ENCODE peak calls at places on chromosomes 12 and 14, in ten cellular contexts. One of them, this sample, is unnamed.

GRCh38 chr12:52389313-52390207 is 4.1 kb upstream of the KRT84 start:
- DNase-seq in AG09319: no peak
- DNase-seq in pancreas: no peak
- DNase-seq in WERI-Rb-1: no peak
- DNase-seq in heart right ventricle: no peak
- DNase-seq in GM13976: no peak
- DNase-seq in transverse colon: no peak
- DNase-seq in WTC11: no peak
- DNase-seq in fibroblast of pulmonary artery: peak; percentile 21
- DNase-seq in tibial artery: no peak
- DNase-seq in this sample: no peak

GRCh38 chr14:75522224-75522764 is at the start of gene BATF:
- DNase-seq in AG09319: no peak
- DNase-seq in pancreas: no peak
- DNase-seq in WERI-Rb-1: no peak
- DNase-seq in heart right ventricle: no peak
- DNase-seq in GM13976: peak; percentile 78
- DNase-seq in transverse colon: peak; percentile 53
- DNase-seq in WTC11: no peak
- DNase-seq in fibroblast of pulmonary artery: no peak
- DNase-seq in tibial artery: no peak
- DNase-seq in this sample: no peak

GRCh38 chr14:80055226-80055625 is 156.1 kb downstream of the DIO2 start:
- DNase-seq in AG09319: no peak
- DNase-seq in pancreas: no peak
- DNase-seq in WERI-Rb-1: no peak
- DNase-seq in heart right ventricle: no peak
- DNase-seq in GM13976: no peak
- DNase-seq in transverse colon: no peak
- DNase-seq in WTC11: no peak
- DNase-seq in fibroblast of pulmonary artery: peak; percentile 3
- DNase-seq in tibial artery: no peak
- DNase-seq in this sample: no peak

GRCh38 chr12:68557011-68557715 is 53.5 kb upstream of the RAP1B start:
- DNase-seq in AG09319: no peak
- DNase-seq in pancreas: no peak
- DNase-seq in WERI-Rb-1: no peak
- DNase-seq in heart right ventricle: no peak
- DNase-seq in GM13976: no peak
- DNase-seq in transverse colon: no peak
- DNase-seq in WTC11: no peak
- DNase-seq in fibroblast of pulmonary artery: peak; percentile 79
- DNase-seq in tibial artery: no peak
- DNase-seq in this sample: no peak

GRCh38 chr12:48334807-48335206 is 15.9 kb downstream of the ZNF641 start:
- DNase-seq in AG09319: no peak
- DNase-seq in pancreas: no peak
- DNase-seq in WERI-Rb-1: no peak
- DNase-seq in heart right ventricle: no peak
- DNase-seq in GM13976: no peak
- DNase-seq in transverse colon: no peak
- DNase-seq in WTC11: no peak
- DNase-seq in fibroblast of pulmonary artery: no peak
- DNase-seq in tibial artery: no peak
- DNase-seq in this sample: no peak

GRCh38 chr12:8146416-8146771 is 10.4 kb upstream of the ZNF705A start:
- DNase-seq in AG09319: no peak
- DNase-seq in pancreas: no peak
- DNase-seq in WERI-Rb-1: no peak
- DNase-seq in heart right ventricle: no peak
- DNase-seq in GM13976: no peak
- DNase-seq in transverse colon: no peak
- DNase-seq in WTC11: no peak
- DNase-seq in fibroblast of pulmonary artery: no peak
- DNase-seq in tibial artery: no peak
- DNase-seq in this sample: no peak

GRCh38 chr12:85016423-85016822 is 19.7 kb downstream of the TSPAN19 start:
- DNase-seq in AG09319: peak; percentile 70
- DNase-seq in pancreas: no peak
- DNase-seq in WERI-Rb-1: no peak
- DNase-seq in heart right ventricle: no peak
- DNase-seq in GM13976: no peak
- DNase-seq in transverse colon: no peak
- DNase-seq in WTC11: no peak
- DNase-seq in fibroblast of pulmonary artery: peak; percentile 97
- DNase-seq in tibial artery: no peak
- DNase-seq in this sample: no peak

GRCh38 chr12:8911606-8912268 is 2.6 kb upstream of the PHC1 start:
- DNase-seq in AG09319: no peak
- DNase-seq in pancreas: no peak
- DNase-seq in WERI-Rb-1: no peak
- DNase-seq in heart right ventricle: no peak
- DNase-seq in GM13976: no peak
- DNase-seq in transverse colon: no peak
- DNase-seq in WTC11: no peak
- DNase-seq in fibroblast of pulmonary artery: no peak
- DNase-seq in tibial artery: no peak
- DNase-seq in this sample: no peak

GRCh38 chr14:64035143-64035542 is 182.3 kb downstream of the SYNE2 start:
- DNase-seq in AG09319: peak; percentile 12
- DNase-seq in pancreas: no peak
- DNase-seq in WERI-Rb-1: no peak
- DNase-seq in heart right ventricle: no peak
- DNase-seq in GM13976: no peak
- DNase-seq in transverse colon: no peak
- DNase-seq in WTC11: no peak
- DNase-seq in fibroblast of pulmonary artery: peak; percentile 18
- DNase-seq in tibial artery: no peak
- DNase-seq in this sample: no peak

GRCh38 chr12:106645465-106646330 is 62.9 kb downstream of the RFX4 start:
- DNase-seq in AG09319: no peak
- DNase-seq in pancreas: no peak
- DNase-seq in WERI-Rb-1: no peak
- DNase-seq in heart right ventricle: no peak
- DNase-seq in GM13976: no peak
- DNase-seq in transverse colon: no peak
- DNase-seq in WTC11: no peak
- DNase-seq in fibroblast of pulmonary artery: no peak
- DNase-seq in tibial artery: no peak
- DNase-seq in this sample: no peak

GRCh38 chr12:51905507-51906438 is 1.5 kb upstream of the ACVRL1 start:
- DNase-seq in AG09319: peak; percentile 42
- DNase-seq in pancreas: no peak
- DNase-seq in WERI-Rb-1: no peak
- DNase-seq in heart right ventricle: peak; percentile 72
- DNase-seq in GM13976: no peak
- DNase-seq in transverse colon: peak; percentile 78
- DNase-seq in WTC11: no peak
- DNase-seq in fibroblast of pulmonary artery: peak; percentile 85
- DNase-seq in tibial artery: peak; percentile 80
- DNase-seq in this sample: no peak

GRCh38 chr14:87628129-87628528 is 364.9 kb downstream of the GALC start:
- DNase-seq in AG09319: no peak
- DNase-seq in pancreas: no peak
- DNase-seq in WERI-Rb-1: no peak
- DNase-seq in heart right ventricle: no peak
- DNase-seq in GM13976: no peak
- DNase-seq in transverse colon: no peak
- DNase-seq in WTC11: no peak
- DNase-seq in fibroblast of pulmonary artery: peak; percentile 36
- DNase-seq in tibial artery: no peak
- DNase-seq in this sample: no peak

GRCh38 chr14:68691031-68691864 is 101.6 kb downstream of the ZFP36L1 start:
- DNase-seq in AG09319: no peak
- DNase-seq in pancreas: no peak
- DNase-seq in WERI-Rb-1: no peak
- DNase-seq in heart right ventricle: no peak
- DNase-seq in GM13976: no peak
- DNase-seq in transverse colon: no peak
- DNase-seq in WTC11: peak; percentile 62
- DNase-seq in fibroblast of pulmonary artery: no peak
- DNase-seq in tibial artery: peak; percentile 54
- DNase-seq in this sample: no peak

GRCh38 chr14:82387699-82388098 is 854.0 kb upstream of the SEL1L start:
- DNase-seq in AG09319: no peak
- DNase-seq in pancreas: no peak
- DNase-seq in WERI-Rb-1: no peak
- DNase-seq in heart right ventricle: no peak
- DNase-seq in GM13976: no peak
- DNase-seq in transverse colon: no peak
- DNase-seq in WTC11: no peak
- DNase-seq in fibroblast of pulmonary artery: no peak
- DNase-seq in tibial artery: no peak
- DNase-seq in this sample: no peak

GRCh38 chr12:16229676-16230075 is 47.8 kb downstream of the SLC15A5 start:
- DNase-seq in AG09319: no peak
- DNase-seq in pancreas: no peak
- DNase-seq in WERI-Rb-1: no peak
- DNase-seq in heart right ventricle: no peak
- DNase-seq in GM13976: no peak
- DNase-seq in transverse colon: no peak
- DNase-seq in WTC11: no peak
- DNase-seq in fibroblast of pulmonary artery: peak; percentile 11
- DNase-seq in tibial artery: no peak
- DNase-seq in this sample: no peak

GRCh38 chr12:88142610-88142991 is 494 bp downstream of the TMTC3 start:
- DNase-seq in AG09319: no peak
- DNase-seq in pancreas: peak; percentile 44
- DNase-seq in WERI-Rb-1: peak; percentile 22
- DNase-seq in heart right ventricle: peak; percentile 14
- DNase-seq in GM13976: no peak
- DNase-seq in transverse colon: peak; percentile 30
- DNase-seq in WTC11: peak; percentile 38
- DNase-seq in fibroblast of pulmonary artery: no peak
- DNase-seq in tibial artery: no peak
- DNase-seq in this sample: no peak

GRCh38 chr14:23694085-23694975 is 58.2 kb downstream of the DHRS2 start:
- DNase-seq in AG09319: peak; percentile 65
- DNase-seq in pancreas: no peak
- DNase-seq in WERI-Rb-1: peak; percentile 74
- DNase-seq in heart right ventricle: no peak
- DNase-seq in GM13976: no peak
- DNase-seq in transverse colon: no peak
- DNase-seq in WTC11: peak; percentile 37
- DNase-seq in fibroblast of pulmonary artery: peak; percentile 57
- DNase-seq in tibial artery: no peak
- DNase-seq in this sample: no peak

DNA sequence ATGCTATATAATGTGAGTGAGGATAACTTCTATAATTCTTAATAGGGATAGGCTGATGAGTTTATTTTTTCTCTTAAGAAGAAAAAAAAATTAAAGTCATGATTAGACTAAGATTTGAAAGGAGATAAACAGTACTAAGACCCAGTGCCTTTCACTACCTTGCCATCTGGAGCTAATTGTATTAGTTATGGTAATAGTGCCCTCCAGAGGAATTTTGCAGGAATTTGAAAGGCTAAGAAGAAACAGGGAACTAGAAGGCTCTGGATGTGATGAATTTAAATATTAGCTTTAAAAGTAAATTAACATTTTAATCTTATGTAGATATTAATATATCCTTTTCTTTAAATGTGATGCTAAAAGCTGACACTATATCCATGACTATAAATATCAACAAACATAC is 36.6 kb upstream of the PIK3C2G start:
- DNase-seq in AG09319: peak; percentile 11
- DNase-seq in pancreas: no peak
- DNase-seq in WERI-Rb-1: peak; percentile 9
- DNase-seq in heart right ventricle: no peak
- DNase-seq in GM13976: peak; percentile 26
- DNase-seq in transverse colon: no peak
- DNase-seq in WTC11: no peak
- DNase-seq in fibroblast of pulmonary artery: peak; percentile 71
- DNase-seq in tibial artery: no peak
- DNase-seq in this sample: no peak
- TF ChIP-seq CTCF in AG09319: peak; percentile 57
- TF ChIP-seq CTCF in pancreas: peak; percentile 16
- TF ChIP-seq CTCF in WERI-Rb-1: peak; percentile 14
- TF ChIP-seq CTCF in heart right ventricle: no peak
- TF ChIP-seq CTCF in GM13976: peak; percentile 26
- TF ChIP-seq CTCF in transverse colon: peak; percentile 29
- TF ChIP-seq CTCF in WTC11: no peak
- TF ChIP-seq CTCF in fibroblast of pulmonary artery: peak; percentile 67
- TF ChIP-seq CTCF in tibial artery: peak; percentile 44
- TF ChIP-seq CTCF in this sample: peak; percentile 81

GRCh38 chr12:39675263-39675662 is 55.7 kb upstream of the ABCD2 start:
- DNase-seq in AG09319: no peak
- DNase-seq in pancreas: no peak
- DNase-seq in WERI-Rb-1: no peak
- DNase-seq in heart right ventricle: no peak
- DNase-seq in GM13976: no peak
- DNase-seq in transverse colon: no peak
- DNase-seq in WTC11: no peak
- DNase-seq in fibroblast of pulmonary artery: no peak
- DNase-seq in tibial artery: no peak
- DNase-seq in this sample: no peak
- TF ChIP-seq CTCF in AG09319: no peak
- TF ChIP-seq CTCF in pancreas: no peak
- TF ChIP-seq CTCF in WERI-Rb-1: no peak
- TF ChIP-seq CTCF in heart right ventricle: no peak
- TF ChIP-seq CTCF in GM13976: no peak
- TF ChIP-seq CTCF in transverse colon: no peak
- TF ChIP-seq CTCF in WTC11: no peak
- TF ChIP-seq CTCF in fibroblast of pulmonary artery: no peak
- TF ChIP-seq CTCF in tibial artery: no peak
- TF ChIP-seq CTCF in this sample: no peak

DNA sequence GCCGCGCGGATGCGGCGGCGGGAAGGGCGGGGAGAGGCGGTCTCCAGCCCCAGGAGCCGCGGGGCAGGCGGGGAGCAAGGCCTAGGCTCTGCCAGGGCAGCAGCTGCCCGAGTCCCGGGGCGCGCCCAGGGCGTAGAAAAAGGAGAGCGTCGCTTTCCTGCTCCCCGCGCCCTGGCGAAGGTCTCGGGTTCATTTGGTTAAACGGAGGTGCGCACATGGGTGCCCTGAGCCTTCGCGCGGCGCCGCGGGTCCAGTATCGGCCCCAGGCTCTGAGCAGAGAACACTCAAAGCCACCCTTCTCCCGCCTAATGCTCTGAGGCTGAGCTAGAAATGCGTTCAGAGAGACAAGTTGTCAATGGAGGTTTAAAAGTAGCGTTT is 1.4 kb downstream of the TMEM132C start:
- DNase-seq in AG09319: no peak
- DNase-seq in pancreas: no peak
- DNase-seq in WERI-Rb-1: no peak
- DNase-seq in heart right ventricle: no peak
- DNase-seq in GM13976: peak; percentile 21
- DNase-seq in transverse colon: no peak
- DNase-seq in WTC11: no peak
- DNase-seq in fibroblast of pulmonary artery: no peak
- DNase-seq in tibial artery: no peak
- DNase-seq in this sample: no peak
- TF ChIP-seq CTCF in AG09319: no peak
- TF ChIP-seq CTCF in pancreas: no peak
- TF ChIP-seq CTCF in WERI-Rb-1: no peak
- TF ChIP-seq CTCF in heart right ventricle: no peak
- TF ChIP-seq CTCF in GM13976: no peak
- TF ChIP-seq CTCF in transverse colon: no peak
- TF ChIP-seq CTCF in WTC11: no peak
- TF ChIP-seq CTCF in fibroblast of pulmonary artery: no peak
- TF ChIP-seq CTCF in tibial artery: no peak
- TF ChIP-seq CTCF in this sample: no peak

DNA sequence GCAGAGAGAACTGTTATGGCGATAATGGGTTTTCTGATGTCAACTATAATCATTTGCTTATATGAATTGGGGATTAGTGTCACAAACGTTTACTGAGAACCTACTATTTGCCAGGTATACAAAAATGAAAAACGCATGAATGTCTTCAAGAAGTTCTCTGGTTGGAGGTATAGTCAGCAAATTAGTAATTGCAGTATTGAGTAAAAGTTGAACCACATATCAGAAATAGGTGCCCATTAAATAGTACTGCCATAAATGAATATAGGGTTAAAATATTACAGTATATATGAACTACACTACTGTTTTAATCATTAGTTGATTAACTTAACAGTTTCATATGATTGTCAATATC is 60.0 kb downstream of the PTPRB start:
- DNase-seq in AG09319: no peak
- DNase-seq in pancreas: no peak
- DNase-seq in WERI-Rb-1: no peak
- DNase-seq in heart right ventricle: no peak
- DNase-seq in GM13976: no peak
- DNase-seq in transverse colon: no peak
- DNase-seq in WTC11: no peak
- DNase-seq in fibroblast of pulmonary artery: no peak
- DNase-seq in tibial artery: no peak
- DNase-seq in this sample: no peak
- TF ChIP-seq CTCF in AG09319: no peak
- TF ChIP-seq CTCF in pancreas: no peak
- TF ChIP-seq CTCF in WERI-Rb-1: no peak
- TF ChIP-seq CTCF in heart right ventricle: no peak
- TF ChIP-seq CTCF in GM13976: no peak
- TF ChIP-seq CTCF in transverse colon: no peak
- TF ChIP-seq CTCF in WTC11: no peak
- TF ChIP-seq CTCF in fibroblast of pulmonary artery: no peak
- TF ChIP-seq CTCF in tibial artery: no peak
- TF ChIP-seq CTCF in this sample: peak; percentile 55